ENCODE peak calls at places on chromosomes 12 and 14, in seven cellular contexts. B is fibroblast of mammary gland, W is lower lobe of right lung, L is tibial nerve, G is IMR-90, F is cardiac fibroblast, E is tibial artery. A is an unnamed sample.

GRCh38 chr14:93047661-93048060 is 68.1 kb downstream of the ITPK1 start:
- DNase-seq in W (no peak), G (no peak), F (peak), E (peak), L (no peak), B (no peak), A (no peak)

GRCh38 chr12:103799504-103800251 is 41.4 kb downstream of the NT5DC3 start:
- DNase-seq in L (no peak), W (no peak), E (no peak), F (peak), G (peak), B (peak), A (no peak)

GRCh38 chr14:64612021-64612380 is 62.2 kb downstream of the PPP1R36 start:
- DNase-seq in F (peak), L (no peak), G (peak), E (no peak), W (no peak), B (peak), A (no peak)

GRCh38 chr12:56160160-56160763 is 2.1 kb downstream of the MYL6 start:
- DNase-seq in E (no peak), B (peak), G (peak), L (no peak), F (peak), W (no peak), A (peak)

GRCh38 chr12:57888407-57889157 is 42.1 kb upstream of the CTDSP2 start:
- DNase-seq in W (no peak), B (peak), F (peak), L (no peak), E (no peak), G (peak), A (no peak)

GRCh38 chr14:77033622-77034521 is 5.4 kb upstream of the IRF2BPL start:
- DNase-seq in F (peak), B (peak), G (peak), E (peak), L (peak), W (peak), A (peak)

GRCh38 chr12:109757671-109758265 is 44.1 kb downstream of the FAM222A start:
- DNase-seq in W (peak), E (peak), L (no peak), G (no peak), F (no peak), B (no peak), A (no peak)

GRCh38 chr14:36009643-36010042 is 166.9 kb downstream of the PTCSC3 start:
- DNase-seq in L (no peak), E (no peak), G (no peak), W (no peak), F (no peak), B (no peak), A (no peak)

GRCh38 chr14:49754570-49755097 is 13.3 kb upstream of the KLHDC2 start:
- DNase-seq in B (no peak), G (peak), E (no peak), W (no peak), L (no peak), F (no peak), A (no peak)

GRCh38 chr14:96297000-96297399 is 41.0 kb downstream of the BDKRB1 start:
- DNase-seq in E (no peak), L (no peak), W (no peak), B (peak), F (peak), G (peak), A (no peak)

GRCh38 chr12:45568808-45569207 is 160.7 kb upstream of the ARID2 start:
- DNase-seq in E (no peak), B (no peak), G (no peak), L (no peak), F (no peak), W (no peak), A (no peak)

GRCh38 chr12:71476513-71476912 is 36.9 kb downstream of the LGR5 start:
- DNase-seq in W (no peak), L (no peak), F (peak), B (peak), G (peak), E (peak), A (no peak)

GRCh38 chr12:30422844-30423243 is 272.8 kb downstream of the IPO8 start:
- DNase-seq in L (no peak), B (no peak), G (no peak), F (no peak), E (no peak), W (no peak), A (no peak)

GRCh38 chr14:103624860-103625259 is 4.2 kb upstream of the KLC1 start:
- DNase-seq in G (peak), L (peak), F (peak), W (peak), E (peak), B (peak), A (no peak)

GRCh38 chr14:98946995-98947394 is 325.0 kb downstream of the BCL11B start:
- DNase-seq in B (no peak), E (no peak), F (peak), G (no peak), W (no peak), L (no peak), A (no peak)

GRCh38 chr12:89971880-89972279 is 263.2 kb upstream of the ATP2B1 start:
- DNase-seq in W (no peak), B (no peak), F (peak), E (no peak), G (no peak), L (no peak), A (no peak)

GRCh38 chr14:72755766-72756165 is 138.1 kb downstream of the DPF3 start:
- DNase-seq in G (peak), E (no peak), B (no peak), W (no peak), F (no peak), L (no peak), A (no peak)

GRCh38 chr14:22536853-22537338 is 52.1 kb downstream of the DAD1 start:
- DNase-seq in W (no peak), G (peak), B (peak), L (no peak), F (peak), E (peak), A (peak)

GRCh38 chr12:115305275-115305674 is 621.3 kb upstream of the TBX3 start:
- DNase-seq in L (no peak), G (no peak), W (no peak), B (no peak), E (no peak), F (no peak), A (no peak)

GRCh38 chr14:103416916-103417315 is 31.7 kb downstream of the MARK3 start:
- DNase-seq in L (no peak), W (no peak), B (no peak), E (no peak), F (no peak), G (no peak), A (no peak)

GRCh38 chr12:132108211-132108832 is 35.8 kb downstream of the DDX51 start:
- DNase-seq in E (no peak), F (no peak), B (no peak), L (no peak), W (no peak), G (no peak), A (no peak)

GRCh38 chr14:105646175-105646574 is 119.8 kb downstream of the TMEM121 start:
- DNase-seq in F (no peak), E (no peak), L (no peak), B (no peak), W (peak), G (no peak), A (peak)

GRCh38 chr12:45560689-45561088 is 168.8 kb upstream of the ARID2 start:
- DNase-seq in L (no peak), B (no peak), F (no peak), G (no peak), E (no peak), W (no peak), A (no peak)

GRCh38 chr14:59254146-59254910 is 65.9 kb downstream of the DAAM1 start:
- DNase-seq in W (peak), E (peak), B (peak), G (peak), L (peak), F (peak), A (no peak)

GRCh38 chr12:52495385-52495784 is 2.3 kb upstream of the KRT6A start:
- DNase-seq in L (no peak), E (no peak), G (no peak), B (peak), W (peak), F (peak), A (no peak)

DNA sequence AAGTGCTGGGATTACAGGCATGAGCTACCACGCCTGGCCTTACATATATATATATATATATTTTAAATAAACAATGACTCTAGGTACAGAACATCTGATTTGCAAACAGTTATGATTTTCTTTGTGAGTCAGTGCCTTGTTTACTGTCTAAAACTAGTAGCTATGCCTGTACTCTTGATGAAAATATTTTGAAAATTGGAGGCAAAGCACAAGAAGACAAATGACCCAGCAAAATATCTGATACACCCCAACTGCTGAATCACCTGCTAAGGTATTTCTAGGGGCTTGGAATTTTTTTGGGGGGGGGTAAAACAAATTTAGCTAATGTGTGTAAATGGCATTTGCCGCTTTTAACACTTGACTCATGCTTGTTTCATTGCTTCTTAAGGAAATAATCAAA is 69.3 kb downstream of the SYT10 start:
- DNase-seq in E (no peak), G (no peak), L (no peak), F (no peak), W (no peak), B (no peak), A (no peak)
- TF ChIP-seq CTCF in E (no peak), G (no peak), L (no peak), F (no peak), W (no peak), B (no peak), A (no peak)

GRCh38 chr14:53412819-53413664 is 259.9 kb upstream of the DDHD1 start:
- DNase-seq in L (no peak), B (peak), W (no peak), G (no peak), F (peak), E (no peak), A (peak)
- TF ChIP-seq CTCF in L (peak), B (peak), W (no peak), G (peak), F (peak), E (no peak), A (peak)

GRCh38 chr12:93378373-93379310 is 917 bp downstream of the NUDT4 start:
- DNase-seq in F (peak), E (peak), G (peak), B (peak), W (peak), L (no peak), A (peak)
- TF ChIP-seq CTCF in F (no peak), E (no peak), G (no peak), B (no peak), W (no peak), L (no peak), A (no peak)

GRCh38 chr12:51262758-51263177 is 7.4 kb downstream of the SMAGP start:
- DNase-seq in F (peak), G (peak), W (peak), B (peak), L (no peak), E (no peak), A (no peak)
- TF ChIP-seq CTCF in F (peak), G (peak), W (peak), B (peak), L (no peak), E (peak), A (peak)

GRCh38 chr12:106032141-106032925 is 106.4 kb downstream of the NUAK1 start:
- DNase-seq in L (no peak), B (no peak), E (no peak), W (no peak), G (peak), F (peak), A (no peak)
- TF ChIP-seq CTCF in L (no peak), B (no peak), E (no peak), W (no peak), G (peak), F (no peak), A (no peak)

GRCh38 chr12:111063296-111064026 is 143.1 kb upstream of the MYL2 start:
- DNase-seq in L (no peak), F (peak), B (peak), E (no peak), W (no peak), G (no peak), A (no peak)
- TF ChIP-seq CTCF in L (no peak), F (no peak), B (no peak), E (no peak), W (no peak), G (no peak), A (no peak)

DNA sequence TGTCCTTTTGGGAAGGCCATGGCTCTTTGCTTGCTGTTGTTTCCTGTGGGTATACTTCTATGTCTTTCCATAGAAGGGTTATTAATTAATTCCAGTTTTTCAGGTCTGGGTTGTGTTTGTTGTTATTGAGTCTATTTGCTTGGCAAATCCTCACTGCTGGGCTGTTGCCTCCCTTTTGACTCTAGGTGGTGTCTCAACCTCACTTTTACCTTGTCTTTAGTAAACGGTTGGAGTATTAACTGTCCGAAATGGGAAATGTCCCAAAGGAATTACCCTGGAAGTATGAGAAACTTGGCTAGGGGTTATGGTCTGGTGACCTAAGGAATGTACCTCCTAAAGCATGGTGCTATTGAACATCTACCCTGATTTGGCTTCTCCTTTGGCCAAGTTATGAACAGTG is 16.7 kb downstream of the PRH1 start:
- DNase-seq in F (peak), L (no peak), W (no peak), B (peak), G (no peak), E (no peak), A (no peak)
- TF ChIP-seq CTCF in F (no peak), L (no peak), W (no peak), B (no peak), G (no peak), E (no peak), A (peak)

GRCh38 chr14:29166507-29166906 is 399.9 kb downstream of the FOXG1 start:
- DNase-seq in F (no peak), L (no peak), E (no peak), W (no peak), G (no peak), B (no peak), A (no peak)
- TF ChIP-seq CTCF in F (no peak), L (no peak), E (no peak), W (no peak), G (no peak), B (no peak), A (no peak)

A was measured in GM13977.